ENCODE peak calls at places on chromosomes 6 and 20, in nine cellular contexts. One of them, this sample, is unnamed.

GRCh38 chr6:48866681-48867080 is 596.4 kb downstream of the MMUT start:
- DNase-seq in heart right ventricle: no peak
- DNase-seq in foreskin fibroblast: no peak
- DNase-seq in endothelial cell of umbilical vein: no peak
- DNase-seq in neural crest cell: no peak
- DNase-seq in HFF-Myc: no peak
- DNase-seq in GM12878: no peak
- DNase-seq in tibial nerve: no peak
- DNase-seq in body of pancreas: no peak
- DNase-seq in this sample: no peak

GRCh38 chr6:6907286-6907685 is 200.5 kb upstream of the RREB1 start:
- DNase-seq in heart right ventricle: no peak
- DNase-seq in foreskin fibroblast: no peak
- DNase-seq in endothelial cell of umbilical vein: no peak
- DNase-seq in neural crest cell: no peak
- DNase-seq in HFF-Myc: no peak
- DNase-seq in GM12878: no peak
- DNase-seq in tibial nerve: no peak
- DNase-seq in body of pancreas: no peak
- DNase-seq in this sample: no peak

GRCh38 chr6:52574709-52575489 is 2.0 kb downstream of the TRAM2 start:
- DNase-seq in heart right ventricle: peak; percentile 32
- DNase-seq in foreskin fibroblast: peak; percentile 58
- DNase-seq in endothelial cell of umbilical vein: peak; percentile 34
- DNase-seq in neural crest cell: no peak
- DNase-seq in HFF-Myc: no peak
- DNase-seq in GM12878: peak; percentile 36
- DNase-seq in tibial nerve: peak; percentile 45
- DNase-seq in body of pancreas: peak; percentile 25
- DNase-seq in this sample: peak; percentile 35

GRCh38 chr6:159094444-159095252 is 49.9 kb upstream of the TAGAP start:
- DNase-seq in heart right ventricle: no peak
- DNase-seq in foreskin fibroblast: no peak
- DNase-seq in endothelial cell of umbilical vein: no peak
- DNase-seq in neural crest cell: no peak
- DNase-seq in HFF-Myc: no peak
- DNase-seq in GM12878: no peak
- DNase-seq in tibial nerve: no peak
- DNase-seq in body of pancreas: no peak
- DNase-seq in this sample: no peak

GRCh38 chr6:95280690-95281273 is 296.6 kb upstream of the MANEA start:
- DNase-seq in heart right ventricle: peak; percentile 9
- DNase-seq in foreskin fibroblast: no peak
- DNase-seq in endothelial cell of umbilical vein: no peak
- DNase-seq in neural crest cell: no peak
- DNase-seq in HFF-Myc: no peak
- DNase-seq in GM12878: no peak
- DNase-seq in tibial nerve: no peak
- DNase-seq in body of pancreas: no peak
- DNase-seq in this sample: no peak

GRCh38 chr20:15895560-15896084 is 677.6 kb downstream of the KIF16B start:
- DNase-seq in heart right ventricle: no peak
- DNase-seq in foreskin fibroblast: no peak
- DNase-seq in endothelial cell of umbilical vein: peak; percentile 36
- DNase-seq in neural crest cell: no peak
- DNase-seq in HFF-Myc: no peak
- DNase-seq in GM12878: peak; percentile 48
- DNase-seq in tibial nerve: no peak
- DNase-seq in body of pancreas: no peak
- DNase-seq in this sample: peak; percentile 12

GRCh38 chr6:21769405-21769851 is 175.9 kb downstream of the SOX4 start:
- DNase-seq in heart right ventricle: peak; percentile 61
- DNase-seq in foreskin fibroblast: peak; percentile 71
- DNase-seq in endothelial cell of umbilical vein: peak; percentile 94
- DNase-seq in neural crest cell: no peak
- DNase-seq in HFF-Myc: peak; percentile 75
- DNase-seq in GM12878: no peak
- DNase-seq in tibial nerve: no peak
- DNase-seq in body of pancreas: no peak
- DNase-seq in this sample: no peak

GRCh38 chr20:48066851-48067250 is 281.6 kb upstream of the SULF2 start:
- DNase-seq in heart right ventricle: no peak
- DNase-seq in foreskin fibroblast: no peak
- DNase-seq in endothelial cell of umbilical vein: no peak
- DNase-seq in neural crest cell: no peak
- DNase-seq in HFF-Myc: no peak
- DNase-seq in GM12878: no peak
- DNase-seq in tibial nerve: no peak
- DNase-seq in body of pancreas: no peak
- DNase-seq in this sample: no peak

GRCh38 chr20:49345538-49345937 is 67.7 kb upstream of the ZNFX1 start:
- DNase-seq in heart right ventricle: no peak
- DNase-seq in foreskin fibroblast: peak; percentile 63
- DNase-seq in endothelial cell of umbilical vein: no peak
- DNase-seq in neural crest cell: no peak
- DNase-seq in HFF-Myc: peak; percentile 54
- DNase-seq in GM12878: no peak
- DNase-seq in tibial nerve: no peak
- DNase-seq in body of pancreas: no peak
- DNase-seq in this sample: no peak

GRCh38 chr20:45970646-45971424 is 1.2 kb downstream of the ZNF335 start:
- DNase-seq in heart right ventricle: peak; percentile 48
- DNase-seq in foreskin fibroblast: no peak
- DNase-seq in endothelial cell of umbilical vein: peak; percentile 27
- DNase-seq in neural crest cell: no peak
- DNase-seq in HFF-Myc: no peak
- DNase-seq in GM12878: no peak
- DNase-seq in tibial nerve: no peak
- DNase-seq in body of pancreas: peak; percentile 44
- DNase-seq in this sample: no peak

GRCh38 chr6:131251593-131252204 is 116.4 kb downstream of the AKAP7 start:
- DNase-seq in heart right ventricle: no peak
- DNase-seq in foreskin fibroblast: no peak
- DNase-seq in endothelial cell of umbilical vein: no peak
- DNase-seq in neural crest cell: no peak
- DNase-seq in HFF-Myc: no peak
- DNase-seq in GM12878: no peak
- DNase-seq in tibial nerve: no peak
- DNase-seq in body of pancreas: no peak
- DNase-seq in this sample: no peak

GRCh38 chr6:14871196-14871595 is 374.7 kb upstream of the JARID2 start:
- DNase-seq in heart right ventricle: peak; percentile 46
- DNase-seq in foreskin fibroblast: no peak
- DNase-seq in endothelial cell of umbilical vein: no peak
- DNase-seq in neural crest cell: no peak
- DNase-seq in HFF-Myc: no peak
- DNase-seq in GM12878: no peak
- DNase-seq in tibial nerve: no peak
- DNase-seq in body of pancreas: no peak
- DNase-seq in this sample: no peak

GRCh38 chr6:75230484-75231325 is 12.9 kb downstream of the COX7A2 start:
- DNase-seq in heart right ventricle: peak; percentile 39
- DNase-seq in foreskin fibroblast: no peak
- DNase-seq in endothelial cell of umbilical vein: peak; percentile 70
- DNase-seq in neural crest cell: peak; percentile 34
- DNase-seq in HFF-Myc: no peak
- DNase-seq in GM12878: no peak
- DNase-seq in tibial nerve: no peak
- DNase-seq in body of pancreas: peak; percentile 54
- DNase-seq in this sample: no peak

GRCh38 chr20:22001886-22002285 is 296.4 kb downstream of the PAX1 start:
- DNase-seq in heart right ventricle: no peak
- DNase-seq in foreskin fibroblast: no peak
- DNase-seq in endothelial cell of umbilical vein: no peak
- DNase-seq in neural crest cell: no peak
- DNase-seq in HFF-Myc: no peak
- DNase-seq in GM12878: no peak
- DNase-seq in tibial nerve: no peak
- DNase-seq in body of pancreas: no peak
- DNase-seq in this sample: no peak

GRCh38 chr20:13554706-13555105 is 84.0 kb downstream of the TASP1 start:
- DNase-seq in heart right ventricle: no peak
- DNase-seq in foreskin fibroblast: peak; percentile 10
- DNase-seq in endothelial cell of umbilical vein: no peak
- DNase-seq in neural crest cell: no peak
- DNase-seq in HFF-Myc: no peak
- DNase-seq in GM12878: no peak
- DNase-seq in tibial nerve: no peak
- DNase-seq in body of pancreas: no peak
- DNase-seq in this sample: no peak

GRCh38 chr20:63060057-63060991 is 53.6 kb upstream of the BHLHE23 start:
- DNase-seq in heart right ventricle: no peak
- DNase-seq in foreskin fibroblast: peak; percentile 18
- DNase-seq in endothelial cell of umbilical vein: no peak
- DNase-seq in neural crest cell: peak; percentile 33
- DNase-seq in HFF-Myc: no peak
- DNase-seq in GM12878: no peak
- DNase-seq in tibial nerve: no peak
- DNase-seq in body of pancreas: no peak
- DNase-seq in this sample: no peak

GRCh38 chr6:11241793-11242201 is 9.3 kb upstream of the NEDD9 start:
- DNase-seq in heart right ventricle: peak; percentile 67
- DNase-seq in foreskin fibroblast: no peak
- DNase-seq in endothelial cell of umbilical vein: peak; percentile 41
- DNase-seq in neural crest cell: peak; percentile 66
- DNase-seq in HFF-Myc: no peak
- DNase-seq in GM12878: no peak
- DNase-seq in tibial nerve: peak; percentile 65
- DNase-seq in body of pancreas: peak; percentile 87
- DNase-seq in this sample: no peak

GRCh38 chr20:6209093-6209492 is 86.3 kb upstream of the FERMT1 start:
- DNase-seq in heart right ventricle: no peak
- DNase-seq in foreskin fibroblast: no peak
- DNase-seq in endothelial cell of umbilical vein: no peak
- DNase-seq in neural crest cell: no peak
- DNase-seq in HFF-Myc: no peak
- DNase-seq in GM12878: no peak
- DNase-seq in tibial nerve: no peak
- DNase-seq in body of pancreas: no peak
- DNase-seq in this sample: no peak

GRCh38 chr6:161613711-161614110 is 339.9 kb upstream of the AGPAT4 start:
- DNase-seq in heart right ventricle: no peak
- DNase-seq in foreskin fibroblast: no peak
- DNase-seq in endothelial cell of umbilical vein: no peak
- DNase-seq in neural crest cell: no peak
- DNase-seq in HFF-Myc: no peak
- DNase-seq in GM12878: no peak
- DNase-seq in tibial nerve: no peak
- DNase-seq in body of pancreas: no peak
- DNase-seq in this sample: no peak

GRCh38 chr6:161618816-161619454 is 345.1 kb upstream of the AGPAT4 start:
- DNase-seq in heart right ventricle: peak; percentile 17
- DNase-seq in foreskin fibroblast: peak; percentile 46
- DNase-seq in endothelial cell of umbilical vein: no peak
- DNase-seq in neural crest cell: peak; percentile 21
- DNase-seq in HFF-Myc: peak; percentile 37
- DNase-seq in GM12878: no peak
- DNase-seq in tibial nerve: no peak
- DNase-seq in body of pancreas: peak; percentile 67
- DNase-seq in this sample: no peak
- TF ChIP-seq CTCF in heart right ventricle: peak; percentile 51
- TF ChIP-seq CTCF in foreskin fibroblast: peak; percentile 32
- TF ChIP-seq CTCF in endothelial cell of umbilical vein: no peak
- TF ChIP-seq CTCF in neural crest cell: peak; percentile 54
- TF ChIP-seq CTCF in HFF-Myc: peak; percentile 58
- TF ChIP-seq CTCF in GM12878: no peak
- TF ChIP-seq CTCF in tibial nerve: peak; percentile 17
- TF ChIP-seq CTCF in body of pancreas: peak; percentile 21
- TF ChIP-seq CTCF in this sample: no peak

DNA sequence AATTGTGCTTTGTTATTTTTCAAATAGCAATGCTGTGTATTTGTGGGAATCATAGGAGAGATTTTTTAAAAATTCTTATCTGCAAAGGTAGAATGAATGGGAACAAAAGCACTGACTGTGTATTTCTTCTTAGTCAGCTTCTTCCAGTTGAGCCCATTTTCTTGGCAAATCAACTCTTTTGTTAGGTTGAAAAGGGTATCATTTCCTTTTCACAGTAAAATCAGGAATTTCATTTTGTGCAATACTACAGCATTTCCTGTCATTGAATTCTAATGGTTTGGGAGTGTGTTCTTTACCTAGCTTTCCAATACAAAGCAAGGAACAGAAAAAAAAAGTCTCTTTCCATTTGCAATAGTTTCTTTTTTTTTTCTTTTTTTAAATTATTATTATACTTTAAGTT is 19.0 kb upstream of the EXOC2 start:
- DNase-seq in heart right ventricle: no peak
- DNase-seq in foreskin fibroblast: no peak
- DNase-seq in endothelial cell of umbilical vein: peak; percentile 73
- DNase-seq in neural crest cell: no peak
- DNase-seq in HFF-Myc: no peak
- DNase-seq in GM12878: no peak
- DNase-seq in tibial nerve: no peak
- DNase-seq in body of pancreas: no peak
- DNase-seq in this sample: no peak
- TF ChIP-seq CTCF in heart right ventricle: no peak
- TF ChIP-seq CTCF in foreskin fibroblast: no peak
- TF ChIP-seq CTCF in endothelial cell of umbilical vein: no peak
- TF ChIP-seq CTCF in neural crest cell: no peak
- TF ChIP-seq CTCF in HFF-Myc: no peak
- TF ChIP-seq CTCF in GM12878: no peak
- TF ChIP-seq CTCF in tibial nerve: no peak
- TF ChIP-seq CTCF in body of pancreas: no peak
- TF ChIP-seq CTCF in this sample: no peak

DNA sequence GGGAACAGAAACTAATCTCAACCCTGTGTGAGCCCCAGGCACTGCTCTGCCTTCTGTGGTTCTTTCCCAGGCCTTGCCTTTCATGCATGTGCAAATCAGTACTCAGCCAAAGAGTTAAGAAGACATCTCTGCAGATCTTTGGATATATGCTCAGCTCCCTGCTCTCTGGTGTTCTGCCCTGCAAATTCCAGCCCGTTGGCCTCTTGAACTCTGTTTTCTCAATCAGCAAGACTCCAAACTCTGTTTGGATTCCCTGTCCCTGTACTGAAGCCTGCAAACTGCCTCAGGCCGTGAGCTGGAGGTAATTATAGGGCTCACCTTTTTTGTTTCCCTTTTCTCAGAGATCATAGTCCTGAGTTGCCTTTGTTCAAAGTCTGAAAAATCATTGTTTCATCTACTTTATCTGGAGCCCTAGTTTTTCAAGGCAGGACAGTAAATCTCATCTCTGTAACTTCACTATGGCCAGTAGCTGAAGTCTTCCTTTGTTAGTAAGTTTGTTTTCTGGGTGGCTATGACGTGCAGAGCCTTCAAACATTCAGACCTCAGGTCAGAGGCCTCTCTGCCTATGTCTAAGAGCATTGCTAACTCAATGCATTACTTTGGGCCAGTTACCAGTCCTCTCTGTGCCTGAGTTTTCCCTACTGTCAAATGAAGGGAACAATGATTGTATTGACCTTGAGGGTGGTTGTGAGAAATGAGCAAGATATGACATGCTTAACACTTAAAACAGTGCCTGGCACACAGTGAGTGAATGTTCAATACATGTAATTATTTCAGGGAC is 15.9 kb upstream of the MDFI start:
- DNase-seq in heart right ventricle: no peak
- DNase-seq in foreskin fibroblast: no peak
- DNase-seq in endothelial cell of umbilical vein: no peak
- DNase-seq in neural crest cell: no peak
- DNase-seq in HFF-Myc: no peak
- DNase-seq in GM12878: peak; percentile 34
- DNase-seq in tibial nerve: no peak
- DNase-seq in body of pancreas: no peak
- DNase-seq in this sample: no peak
- TF ChIP-seq CTCF in heart right ventricle: no peak
- TF ChIP-seq CTCF in foreskin fibroblast: no peak
- TF ChIP-seq CTCF in endothelial cell of umbilical vein: no peak
- TF ChIP-seq CTCF in neural crest cell: no peak
- TF ChIP-seq CTCF in HFF-Myc: no peak
- TF ChIP-seq CTCF in GM12878: no peak
- TF ChIP-seq CTCF in tibial nerve: no peak
- TF ChIP-seq CTCF in body of pancreas: no peak
- TF ChIP-seq CTCF in this sample: no peak

GRCh38 chr6:71855406-71855805 is 30.9 kb upstream of the RIMS1 start:
- DNase-seq in heart right ventricle: no peak
- DNase-seq in foreskin fibroblast: no peak
- DNase-seq in endothelial cell of umbilical vein: no peak
- DNase-seq in neural crest cell: no peak
- DNase-seq in HFF-Myc: no peak
- DNase-seq in GM12878: no peak
- DNase-seq in tibial nerve: no peak
- DNase-seq in body of pancreas: no peak
- DNase-seq in this sample: no peak
- TF ChIP-seq CTCF in heart right ventricle: no peak
- TF ChIP-seq CTCF in foreskin fibroblast: peak; percentile 25
- TF ChIP-seq CTCF in endothelial cell of umbilical vein: no peak
- TF ChIP-seq CTCF in neural crest cell: no peak
- TF ChIP-seq CTCF in HFF-Myc: no peak
- TF ChIP-seq CTCF in GM12878: peak; percentile 4
- TF ChIP-seq CTCF in tibial nerve: no peak
- TF ChIP-seq CTCF in body of pancreas: no peak
- TF ChIP-seq CTCF in this sample: peak; percentile 21

This sample was measured in GM12864.